ENCODE peak calls at places on chromosomes 2 and 18, in six cellular contexts. X is mesenchymal stem cell; J is CD4-positive, CD25-positive, alpha-beta regulatory T cell; W is neuronal stem cell; Y is GM23248; A is prostate gland. V is an unnamed sample.

GRCh38 chr2:237878321-237879057 is 19.1 kb downstream of the RAMP1 start:
- DNase-seq in X (no peak), J (no peak), W (no peak), Y (no peak), A (no peak), V (no peak)

GRCh38 chr2:232893834-232894233 is 23.8 kb downstream of the SNORC start:
- DNase-seq in X (no peak), J (no peak), W (no peak), Y (no peak), A (no peak), V (no peak)

GRCh38 chr2:225660262-225661091 is 261.0 kb downstream of the NYAP2 start:
- DNase-seq in X (peak; percentile 62), J (peak; percentile 68), W (peak; percentile 67), Y (peak; percentile 78), A (peak; percentile 58), V (peak; percentile 17)

GRCh38 chr2:3433339-3433699 is 53.8 kb downstream of the TRAPPC12 start:
- DNase-seq in X (no peak), J (no peak), W (no peak), Y (no peak), A (no peak), V (no peak)

GRCh38 chr18:58690259-58690658 is 19.0 kb downstream of the MALT1 start:
- DNase-seq in X (no peak), J (no peak), W (no peak), Y (no peak), A (no peak), V (no peak)

GRCh38 chr2:180291552-180292421 is 284.7 kb upstream of the CWC22 start:
- DNase-seq in X (no peak), J (no peak), W (no peak), Y (peak; percentile 67), A (no peak), V (peak; percentile 66)

GRCh38 chr2:165634855-165635254 is 159.2 kb downstream of the GALNT3 start:
- DNase-seq in X (peak; percentile 61), J (no peak), W (peak; percentile 35), Y (peak; percentile 3), A (no peak), V (peak; percentile 19)

GRCh38 chr2:163859951-163860350 is 124.1 kb upstream of the FIGN start:
- DNase-seq in X (peak; percentile 20), J (peak; percentile 0), W (no peak), Y (no peak), A (no peak), V (no peak)

GRCh38 chr2:123103902-123104301 is 921.2 kb upstream of the CNTNAP5 start:
- DNase-seq in X (no peak), J (no peak), W (no peak), Y (no peak), A (no peak), V (no peak)

GRCh38 chr2:176753752-176754474 is 458.7 kb upstream of the HNRNPA3 start:
- DNase-seq in X (no peak), J (no peak), W (no peak), Y (peak; percentile 69), A (no peak), V (no peak)

GRCh38 chr18:47838396-47838795 is 92.1 kb downstream of the SMAD2 start:
- DNase-seq in X (no peak), J (no peak), W (no peak), Y (no peak), A (no peak), V (no peak)

GRCh38 chr2:120860579-120860922 is 124.9 kb downstream of the GLI2 start:
- DNase-seq in X (no peak), J (no peak), W (no peak), Y (no peak), A (no peak), V (no peak)

GRCh38 chr18:69838003-69838402 is 109.7 kb downstream of the CD226 start:
- DNase-seq in X (no peak), J (no peak), W (no peak), Y (no peak), A (no peak), V (no peak)

GRCh38 chr2:190812506-190813294 is 67.9 kb upstream of the GLS start:
- DNase-seq in X (peak; percentile 63), J (no peak), W (no peak), Y (peak; percentile 66), A (no peak), V (peak; percentile 66)

GRCh38 chr2:48715956-48716355 is 39.6 kb downstream of the LHCGR start:
- DNase-seq in X (no peak), J (no peak), W (no peak), Y (no peak), A (no peak), V (no peak)

GRCh38 chr18:48834421-48835011 is 116.2 kb downstream of the SMAD7 start:
- DNase-seq in X (peak; percentile 96), J (peak; percentile 83), W (no peak), Y (peak; percentile 98), A (no peak), V (peak; percentile 89)

GRCh38 chr2:169822785-169823392 is 1.8 kb downstream of the METTL5 start:
- DNase-seq in X (no peak), J (no peak), W (no peak), Y (no peak), A (no peak), V (no peak)

GRCh38 chr2:10042301-10043161 is 819 bp upstream of the KLF11 start:
- DNase-seq in X (peak; percentile 90), J (no peak), W (no peak), Y (peak; percentile 89), A (no peak), V (peak; percentile 35)

GRCh38 chr2:142042536-142043199 is 88.1 kb downstream of the LRP1B start:
- DNase-seq in X (no peak), J (no peak), W (no peak), Y (no peak), A (no peak), V (peak; percentile 68)

GRCh38 chr2:235988271-235989015 is 179.7 kb downstream of the GBX2 start:
- DNase-seq in X (no peak), J (no peak), W (no peak), Y (no peak), A (no peak), V (no peak)

GRCh38 chr2:1237785-1238184 is 175.5 kb upstream of the TPO start:
- DNase-seq in X (no peak), J (no peak), W (no peak), Y (no peak), A (no peak), V (no peak)

GRCh38 chr2:112869258-112869842 is 32.8 kb upstream of the IL1B start:
- DNase-seq in X (peak; percentile 45), J (peak; percentile 67), W (no peak), Y (peak; percentile 82), A (peak; percentile 95), V (peak; percentile 92)

GRCh38 chr2:231717281-231718180 is 9.2 kb downstream of the PTMA start:
- DNase-seq in X (peak; percentile 66), J (peak; percentile 30), W (no peak), Y (peak; percentile 73), A (no peak), V (peak; percentile 67)

GRCh38 chr2:75561566-75562512 is 1.1 kb upstream of the EVA1A start:
- DNase-seq in X (peak; percentile 50), J (no peak), W (no peak), Y (peak; percentile 74), A (no peak), V (peak; percentile 55)

GRCh38 chr2:168773719-168774521 is 28.5 kb upstream of the NOSTRIN start:
- DNase-seq in X (peak; percentile 67), J (peak; percentile 55), W (no peak), Y (peak; percentile 82), A (peak; percentile 42), V (peak; percentile 22)

GRCh38 chr2:38214209-38214717 is 138.3 kb upstream of the CYP1B1 start:
- DNase-seq in X (peak; percentile 32), J (peak; percentile 19), W (peak; percentile 14), Y (no peak), A (no peak), V (no peak)

GRCh38 chr18:10279905-10280658 is 174.4 kb upstream of the APCDD1 start:
- DNase-seq in X (no peak), J (no peak), W (no peak), Y (no peak), A (no peak), V (no peak)

DNA sequence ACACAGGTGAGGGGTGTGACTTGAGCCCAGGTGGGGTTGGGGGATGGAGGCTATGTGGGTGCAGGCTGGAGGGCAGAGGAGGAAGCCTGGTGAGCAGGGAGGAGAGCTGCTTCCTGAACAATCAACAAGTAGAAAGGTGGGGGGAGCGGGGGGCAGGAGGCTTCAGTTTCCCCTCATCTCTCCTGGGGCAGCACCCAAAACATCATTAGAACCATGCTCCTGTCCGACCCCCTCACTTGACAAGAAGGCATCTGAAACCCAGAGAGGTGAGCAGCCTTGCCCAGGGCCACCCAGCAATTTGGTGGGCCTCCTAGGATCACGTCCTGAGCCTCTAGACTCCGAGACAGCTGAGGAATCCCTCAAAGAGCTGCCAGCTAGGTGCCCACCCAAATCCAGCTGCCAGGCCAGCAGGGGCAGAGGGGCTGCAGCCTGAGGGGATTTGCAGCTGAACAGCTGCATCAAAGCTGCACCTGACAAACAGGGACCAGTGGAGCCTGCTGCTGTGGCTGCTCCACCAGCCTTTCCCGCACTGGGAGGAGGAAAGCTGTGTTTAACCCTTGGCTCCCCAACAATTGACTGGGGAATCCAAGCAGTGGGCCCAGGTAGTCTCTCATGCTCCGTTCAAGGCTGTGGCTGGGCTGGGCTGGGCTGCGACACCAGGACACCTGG is 8.4 kb downstream of the ADRA2B start:
- DNase-seq in X (no peak), J (no peak), W (no peak), Y (no peak), A (no peak), V (no peak)
- H3K9me3 ChIP-seq in X (peaks cover 12% of the 10 kb centered on the region), J (peaks cover 14% of the 10 kb centered on the region), W (peaks cover 12% of the 10 kb centered on the region), Y (no peaks in the 10 kb centered on the region), A (no peaks in the 10 kb centered on the region), V (peaks cover 13% of the 10 kb centered on the region)

DNA sequence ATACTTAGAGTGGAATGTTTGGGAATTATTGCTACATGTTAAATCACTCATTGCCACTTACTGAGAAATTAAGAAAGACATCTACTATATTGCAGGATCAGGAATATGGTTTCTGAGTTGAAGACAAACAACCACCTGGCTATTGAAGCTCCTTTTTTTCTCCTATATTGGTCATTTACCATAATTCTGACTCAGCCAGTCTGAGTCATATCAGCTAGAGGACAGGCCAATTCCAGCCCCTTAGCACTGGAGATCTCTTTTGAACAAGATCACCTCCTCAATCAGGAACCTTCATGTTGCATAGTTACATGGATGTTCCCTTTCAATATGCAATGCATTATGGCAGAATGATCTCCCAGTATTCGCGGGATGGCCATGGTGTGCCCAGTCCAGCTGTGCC is 42.7 kb upstream of the CDH19 start:
- DNase-seq in X (peak; percentile 4), J (no peak), W (no peak), Y (no peak), A (no peak), V (peak; percentile 45)
- H3K9me3 ChIP-seq in X (no peaks in the 10 kb centered on the region), J (no peaks in the 10 kb centered on the region), W (no peaks in the 10 kb centered on the region), Y (no peaks in the 10 kb centered on the region), A (no peaks in the 10 kb centered on the region), V (no peaks in the 10 kb centered on the region)

DNA sequence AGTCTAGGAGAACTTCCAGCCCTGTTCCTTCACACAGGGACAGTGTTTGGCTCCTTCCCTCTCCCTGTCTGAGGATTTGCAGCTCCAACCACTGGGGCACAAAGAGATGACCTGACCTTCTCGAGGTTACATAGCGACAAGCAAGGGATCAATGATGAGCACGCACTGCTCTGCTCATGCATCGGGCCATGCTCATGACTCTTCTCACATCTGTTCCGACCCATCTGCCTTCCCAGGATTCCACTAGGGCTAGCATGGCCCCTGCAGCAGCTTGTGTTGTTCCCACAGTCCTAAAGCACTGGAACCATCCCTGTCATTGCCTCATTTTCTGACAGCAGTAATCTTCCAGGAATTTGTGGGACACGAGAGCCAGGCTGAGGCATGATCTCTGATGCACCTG is 78.8 kb upstream of the ARHGAP28 start:
- DNase-seq in X (no peak), J (no peak), W (no peak), Y (no peak), A (no peak), V (no peak)
- H3K9me3 ChIP-seq in X (no peaks in the 10 kb centered on the region), J (no peaks in the 10 kb centered on the region), W (no peaks in the 10 kb centered on the region), Y (no peaks in the 10 kb centered on the region), A (no peaks in the 10 kb centered on the region), V (no peaks in the 10 kb centered on the region)

GRCh38 chr2:116787808-116788207 is 1026.7 kb upstream of the DDX18 start:
- DNase-seq in X (no peak), J (no peak), W (no peak), Y (no peak), A (no peak), V (no peak)
- H3K9me3 ChIP-seq in X (peaks cover 15% of the 10 kb centered on the region), J (no peaks in the 10 kb centered on the region), W (peaks cover 2% of the 10 kb centered on the region), Y (peaks cover 3% of the 10 kb centered on the region), A (no peaks in the 10 kb centered on the region), V (no peaks in the 10 kb centered on the region)